ENCODE peak calls at places on chromosomes 2 and 18, in nine cellular contexts. E is transverse colon, W is ovary, Z is IMR-90, C is testis, T is upper lobe of left lung, Q is breast epithelium, N is body of pancreas, D is GM12892. L is an unnamed sample.

GRCh38 chr18:44654555-44654954 is 26.1 kb upstream of the SETBP1 start:
- DNase-seq in E (no peak), N (peak), T (no peak), W (no peak), D (no peak), Q (no peak), Z (peak), C (no peak), L (no peak)

GRCh38 chr2:222942556-222942955 is 81.7 kb downstream of the ACSL3 start:
- DNase-seq in E (no peak), D (no peak), Z (no peak), Q (no peak), T (no peak), W (no peak), C (no peak), N (no peak), L (no peak)

GRCh38 chr2:224308267-224308911 is 93.5 kb downstream of the FAM124B start:
- DNase-seq in T (no peak), D (no peak), E (no peak), Q (no peak), Z (no peak), W (no peak), N (no peak), C (no peak), L (no peak)

GRCh38 chr2:32745191-32745590 is 117.3 kb downstream of the TTC27 start:
- DNase-seq in E (no peak), T (no peak), Z (peak), Q (no peak), W (no peak), C (no peak), D (no peak), N (no peak), L (no peak)

GRCh38 chr2:26429779-26430654 is 28.3 kb downstream of the DRC1 start:
- DNase-seq in Q (no peak), D (no peak), E (no peak), C (no peak), Z (no peak), N (no peak), W (no peak), T (no peak), L (no peak)

GRCh38 chr2:120956486-120957156 is 221.0 kb downstream of the GLI2 start:
- DNase-seq in Q (no peak), Z (no peak), W (no peak), N (no peak), T (no peak), E (no peak), C (no peak), D (no peak), L (no peak)

GRCh38 chr2:128259585-128259984 is 59.1 kb downstream of the HS6ST1 start:
- DNase-seq in W (no peak), Z (no peak), T (no peak), Q (no peak), D (no peak), N (no peak), E (no peak), C (no peak), L (no peak)

GRCh38 chr2:55763721-55764120 is 70.1 kb upstream of the PNPT1 start:
- DNase-seq in Q (no peak), W (no peak), N (no peak), T (no peak), E (no peak), Z (no peak), D (no peak), C (no peak), L (no peak)

GRCh38 chr2:189876271-189876670 is 92.0 kb downstream of the PMS1 start:
- DNase-seq in E (no peak), Z (no peak), W (no peak), Q (no peak), T (no peak), C (no peak), N (no peak), D (no peak), L (no peak)

GRCh38 chr2:91477731-91478672 is 2786.5 kb downstream of the RPIA start:
- DNase-seq in C (peak), W (peak), N (no peak), T (no peak), Z (no peak), Q (peak), D (no peak), E (no peak), L (no peak)

GRCh38 chr2:203763425-203764272 is 57.2 kb downstream of the CD28 start:
- DNase-seq in E (no peak), C (no peak), Z (no peak), T (no peak), D (no peak), N (no peak), Q (no peak), W (no peak), L (no peak)

GRCh38 chr2:179613701-179614100 is 247.7 kb downstream of the ZNF385B start:
- DNase-seq in W (no peak), T (no peak), C (no peak), D (no peak), N (peak), E (no peak), Z (peak), Q (no peak), L (no peak)

GRCh38 chr18:62939433-62939832 is 224.1 kb downstream of the PHLPP1 start:
- DNase-seq in Z (no peak), D (no peak), C (no peak), N (no peak), Q (no peak), T (no peak), W (no peak), E (no peak), L (no peak)

GRCh38 chr2:88690591-88691338 is 708 bp upstream of the RPIA start:
- DNase-seq in T (peak), C (peak), D (peak), N (peak), Z (peak), W (peak), E (peak), Q (peak), L (no peak)

GRCh38 chr2:156341482-156342251 is 9.1 kb upstream of the NR4A2 start:
- DNase-seq in C (peak), Q (peak), D (peak), E (peak), W (peak), N (peak), Z (peak), T (peak), L (peak)

GRCh38 chr2:199659207-199659606 is 191.8 kb downstream of the FTCDNL1 start:
- DNase-seq in W (no peak), Q (no peak), N (no peak), C (peak), E (no peak), D (no peak), Z (peak), T (no peak), L (no peak)

GRCh38 chr2:169715379-169716228 is 18.0 kb upstream of the KLHL23 start:
- DNase-seq in Z (peak), E (peak), Q (no peak), N (peak), T (peak), C (no peak), W (no peak), D (no peak), L (no peak)

GRCh38 chr18:26621161-26622026 is 73.0 kb upstream of the KCTD1 start:
- DNase-seq in E (peak), W (no peak), Q (no peak), C (peak), Z (no peak), T (peak), D (peak), N (peak), L (no peak)

GRCh38 chr2:188798159-188798558 is 176.0 kb upstream of the COL3A1 start:
- DNase-seq in Z (peak), D (no peak), Q (no peak), T (no peak), C (no peak), W (no peak), E (no peak), N (no peak), L (no peak)

GRCh38 chr18:77133920-77134496 is 1.4 kb upstream of the MBP start:
- DNase-seq in N (peak), T (peak), C (peak), D (no peak), Q (no peak), Z (no peak), E (peak), W (no peak), L (peak)

GRCh38 chr18:50405582-50406271 is 30.9 kb downstream of the SKA1 start:
- DNase-seq in N (peak), E (no peak), D (no peak), W (no peak), Z (no peak), Q (no peak), T (no peak), C (no peak), L (no peak)

GRCh38 chr18:14747513-14748474 is at the start of gene ANKRD30B:
- DNase-seq in Z (no peak), N (peak), Q (no peak), D (no peak), C (no peak), E (no peak), W (no peak), T (no peak), L (no peak)

GRCh38 chr2:152755029-152755428 is 36.6 kb downstream of the ARL6IP6 start:
- DNase-seq in N (peak), Z (no peak), E (no peak), Q (no peak), W (peak), T (no peak), D (no peak), C (peak), L (no peak)

GRCh38 chr2:219684721-219685689 is 57.6 kb downstream of the SLC4A3 start:
- DNase-seq in C (peak), W (peak), D (peak), Z (peak), Q (peak), N (peak), T (peak), E (peak), L (peak)

GRCh38 chr2:207143474-207144190 is 22.1 kb downstream of the KLF7 start:
- DNase-seq in Z (no peak), D (no peak), E (peak), Q (no peak), W (peak), C (peak), N (peak), T (peak), L (peak)

GRCh38 chr2:109364212-109364611 is 235.2 kb downstream of the SH3RF3 start:
- DNase-seq in T (no peak), C (no peak), N (no peak), Z (peak), E (no peak), D (no peak), W (no peak), Q (no peak), L (no peak)

GRCh38 chr2:148875387-148876051 is 492 bp downstream of the KIF5C start:
- DNase-seq in Q (no peak), Z (no peak), T (no peak), N (no peak), C (no peak), E (no peak), W (no peak), D (peak), L (no peak)

GRCh38 chr2:148874868-148875341 is at the start of gene KIF5C:
- DNase-seq in Z (peak), D (peak), T (peak), N (peak), W (peak), E (peak), C (peak), Q (peak), L (peak)

GRCh38 chr2:148877403-148877740 is 2.3 kb downstream of the KIF5C start:
- DNase-seq in Z (no peak), N (no peak), E (no peak), W (no peak), C (peak), T (no peak), D (no peak), Q (no peak), L (no peak)

GRCh38 chr2:148876589-148877402 is 1.8 kb downstream of the KIF5C start:
- DNase-seq in Z (no peak), N (peak), E (peak), D (peak), T (no peak), C (peak), Q (no peak), W (no peak), L (no peak)

GRCh38 chr2:148876190-148876588 is 1.2 kb downstream of the KIF5C start:
- DNase-seq in D (peak), Q (no peak), C (no peak), T (no peak), Z (no peak), N (no peak), W (no peak), E (no peak), L (no peak)
- TF ChIP-seq POLR2A in D (no peak), Q (no peak), C (no peak), T (no peak), Z (no peak), N (no peak), W (no peak), E (no peak), L (no peak)

DNA sequence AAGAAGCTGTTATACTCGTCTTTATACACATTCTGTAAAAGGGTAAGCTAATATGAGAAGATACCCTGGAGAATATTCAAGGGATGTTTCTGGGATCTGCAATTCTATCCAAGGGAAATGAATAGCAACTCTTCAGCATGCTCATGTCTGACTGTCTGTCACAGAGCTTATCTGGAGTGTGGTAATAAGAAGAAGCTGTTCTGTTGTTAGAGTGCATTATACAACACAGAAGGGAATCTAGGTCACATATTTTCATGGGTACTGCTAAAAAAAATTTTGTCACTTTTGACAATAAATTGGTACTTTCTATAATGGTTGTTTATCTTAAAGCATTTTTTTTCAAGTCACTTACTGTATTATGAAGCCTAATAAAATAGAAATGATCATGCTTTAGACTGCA is 63.1 kb downstream of the NEB start:
- DNase-seq in Z (no peak), N (no peak), T (no peak), W (no peak), D (no peak), E (no peak), C (no peak), Q (no peak), L (no peak)
- TF ChIP-seq POLR2A in Z (no peak), N (no peak), T (no peak), W (no peak), D (no peak), E (no peak), C (no peak), Q (no peak), L (no peak)

DNA sequence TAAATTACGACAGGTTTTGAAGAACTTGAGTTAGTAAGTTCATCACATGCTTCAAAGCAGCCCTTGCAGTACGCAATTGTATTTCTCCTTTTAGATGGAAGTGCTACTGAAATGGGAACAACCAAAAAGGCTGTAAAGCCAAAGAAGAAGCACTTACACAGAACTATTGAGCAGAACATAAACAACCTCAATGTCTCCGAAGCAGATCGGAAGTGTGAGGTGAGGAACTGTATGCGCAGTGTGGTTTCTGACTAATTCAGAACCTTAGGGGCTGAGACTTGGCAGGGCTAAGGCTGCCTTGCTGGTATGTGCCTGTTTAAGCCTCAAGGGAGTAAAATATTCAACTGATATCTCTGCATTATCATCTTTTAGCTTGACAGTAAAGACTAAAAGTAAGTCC is 8.4 kb downstream of the NCAPH start:
- DNase-seq in T (peak), W (no peak), Z (peak), N (peak), Q (no peak), E (peak), C (no peak), D (peak), L (no peak)
- TF ChIP-seq POLR2A in T (no peak), W (no peak), Z (no peak), N (no peak), Q (no peak), E (peak), C (no peak), D (no peak), L (no peak)

DNA sequence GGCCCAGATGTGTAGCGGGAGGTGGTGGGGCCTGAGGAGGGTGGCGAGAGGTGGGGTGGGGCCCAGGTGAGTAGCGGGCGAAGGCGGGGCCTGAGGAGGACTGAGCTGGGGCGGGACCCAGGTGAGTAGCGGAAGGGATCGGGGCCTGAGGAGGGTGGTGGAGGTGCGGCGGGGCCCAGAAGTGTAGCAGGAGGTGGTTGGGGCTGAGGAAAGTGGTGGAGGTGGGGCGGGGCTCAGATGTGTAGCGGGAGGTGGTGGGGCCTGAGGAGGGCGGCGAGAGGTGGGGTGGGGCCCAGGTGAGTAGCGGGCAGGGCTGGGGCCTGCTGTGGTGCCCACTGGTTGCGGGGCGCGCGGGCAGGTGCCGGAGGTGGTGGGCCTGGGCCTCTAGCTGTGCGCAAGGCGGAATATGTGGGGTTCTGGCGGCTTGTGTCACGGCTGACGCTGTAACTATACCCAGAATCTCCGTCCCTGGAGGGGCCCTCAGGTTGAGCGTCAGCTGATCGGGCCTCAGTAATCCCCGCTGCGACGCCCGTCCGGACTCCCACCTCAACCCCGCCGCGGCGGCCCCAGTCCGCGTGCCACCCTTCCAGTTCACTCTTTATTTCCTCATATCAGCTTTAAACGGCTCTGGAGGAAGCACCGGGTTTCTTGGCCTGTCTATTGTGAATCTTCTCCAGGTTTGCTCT is 866 bp upstream of the SF3B6 start:
- DNase-seq in Z (no peak), E (no peak), T (no peak), N (no peak), C (no peak), W (no peak), D (no peak), Q (no peak), L (no peak)
- TF ChIP-seq POLR2A in Z (no peak), E (peak), T (peak), N (peak), C (no peak), W (peak), D (no peak), Q (peak), L (no peak)

GRCh38 chr2:138499684-138500083 is 1.9 kb upstream of the SPOPL start:
- DNase-seq in Q (no peak), Z (no peak), T (no peak), W (no peak), E (no peak), D (no peak), C (no peak), N (no peak), L (no peak)

GRCh38 chr2:138503087-138503442 is 1.5 kb downstream of the SPOPL start:
- DNase-seq in Q (no peak), W (no peak), N (no peak), C (no peak), E (no peak), D (no peak), Z (no peak), T (no peak), L (no peak)

GRCh38 chr2:138502253-138503086 is 900 bp downstream of the SPOPL start:
- DNase-seq in E (no peak), T (no peak), D (no peak), Q (no peak), N (peak), Z (no peak), C (peak), W (no peak), L (peak)

GRCh38 chr2:138500592-138501426 is 761 bp upstream of the SPOPL start:
- DNase-seq in N (no peak), Z (no peak), Q (no peak), D (no peak), T (no peak), E (peak), W (no peak), C (peak), L (no peak)

GRCh38 chr2:138501427-138502252 is at the start of gene SPOPL:
- DNase-seq in T (peak), D (peak), Q (peak), E (peak), C (peak), W (peak), N (peak), Z (peak), L (peak)
- TF ChIP-seq POLR2A in T (peak), D (peak), Q (peak), E (peak), C (no peak), W (peak), N (peak), Z (peak), L (peak)

GRCh38 chr18:23763343-23763742 is 74.1 kb downstream of the LAMA3 start:
- DNase-seq in Z (no peak), C (no peak), E (no peak), W (no peak), Q (no peak), D (no peak), T (no peak), N (no peak), L (no peak)

GRCh38 chr18:23761941-23762340 is 72.7 kb downstream of the LAMA3 start:
- DNase-seq in Q (no peak), N (no peak), Z (no peak), D (no peak), C (no peak), E (no peak), W (no peak), T (no peak), L (no peak)

GRCh38 chr18:23765931-23766330 is 76.7 kb downstream of the LAMA3 start:
- DNase-seq in Q (no peak), N (no peak), T (no peak), C (no peak), Z (no peak), D (no peak), E (no peak), W (no peak), L (no peak)
- TF ChIP-seq POLR2A in Q (no peak), N (no peak), T (no peak), C (no peak), Z (no peak), D (no peak), E (no peak), W (no peak), L (no peak)

L was measured in tibial nerve.